ENCODE peak calls at places on chromosome 15, in four cellular contexts. One of them, this sample, is unnamed.

GRCh38 chr15:73105064-73105463 is 52.8 kb downstream of the NEO1 start:
- DNase-seq in HTR-8/SVneo: no peak
- DNase-seq in SJSA1: no peak
- DNase-seq in trophoblast cell: no peak
- DNase-seq in this sample: no peak

GRCh38 chr15:55968923-55969322 is 24.5 kb downstream of the NEDD4 start:
- DNase-seq in trophoblast cell: no peak
- DNase-seq in SJSA1: no peak
- DNase-seq in HTR-8/SVneo: no peak
- DNase-seq in this sample: no peak

GRCh38 chr15:27601239-27601942 is 497.7 kb downstream of the OCA2 start:
- DNase-seq in HTR-8/SVneo: no peak
- DNase-seq in SJSA1: no peak
- DNase-seq in trophoblast cell: no peak
- DNase-seq in this sample: peak

GRCh38 chr15:71607383-71607782 is 203.0 kb upstream of the NR2E3 start:
- DNase-seq in HTR-8/SVneo: no peak
- DNase-seq in SJSA1: no peak
- DNase-seq in trophoblast cell: no peak
- DNase-seq in this sample: no peak

GRCh38 chr15:85327820-85328219 is 52.6 kb upstream of the AKAP13 start:
- DNase-seq in SJSA1: no peak
- DNase-seq in trophoblast cell: no peak
- DNase-seq in HTR-8/SVneo: no peak
- DNase-seq in this sample: no peak

GRCh38 chr15:63196846-63197245 is 7.4 kb downstream of the RAB8B start:
- DNase-seq in SJSA1: no peak
- DNase-seq in HTR-8/SVneo: no peak
- DNase-seq in trophoblast cell: no peak
- DNase-seq in this sample: no peak

GRCh38 chr15:79635149-79635771 is 203.1 kb downstream of the MINAR1 start:
- DNase-seq in trophoblast cell: no peak
- DNase-seq in SJSA1: no peak
- DNase-seq in HTR-8/SVneo: no peak
- DNase-seq in this sample: no peak

GRCh38 chr15:32936283-32936918 is 218.6 kb downstream of the GREM1 start:
- DNase-seq in trophoblast cell: no peak
- DNase-seq in HTR-8/SVneo: peak
- DNase-seq in SJSA1: no peak
- DNase-seq in this sample: peak

GRCh38 chr15:75348563-75349350 is 1.9 kb downstream of the NEIL1 start:
- DNase-seq in trophoblast cell: peak
- DNase-seq in SJSA1: no peak
- DNase-seq in HTR-8/SVneo: no peak
- DNase-seq in this sample: no peak

This sample was measured in astrocyte.